ENCODE peak calls at places on chromosomes 1 and 21, in six cellular contexts. V is effector memory CD4-positive, alpha-beta T cell; Y is left ventricle myocardium inferior; P is SJSA1; T is MM.1S; H is GM23338. I is an unnamed sample.
A peak's percentile ranks its signal among the peaks of the same experiment; 100 is the strongest.

GRCh38 chr1:29326123-29326522 is 89.8 kb downstream of the PTPRU start:
- DNase-seq in H (no peak), T (no peak), P (no peak), Y (no peak), V (no peak), I (peak; percentile 23)

GRCh38 chr1:188709146-188709545 is 1768.5 kb downstream of the BRINP3 start:
- DNase-seq in Y (no peak), T (no peak), P (no peak), V (no peak), H (no peak), I (peak; percentile 22)

GRCh38 chr1:112533029-112533428 is 24.3 kb downstream of the WNT2B start:
- DNase-seq in P (no peak), V (no peak), H (peak; percentile 19), T (no peak), Y (no peak), I (peak; percentile 47)

GRCh38 chr1:230218667-230219066 is 151.6 kb downstream of the GALNT2 start:
- DNase-seq in V (no peak), Y (no peak), H (no peak), T (no peak), P (no peak), I (no peak)

GRCh38 chr1:240967070-240967724 is 355.2 kb upstream of the GREM2 start:
- DNase-seq in Y (no peak), T (no peak), P (no peak), V (no peak), H (peak; percentile 72), I (no peak)

GRCh38 chr1:180269848-180270766 is 40.0 kb downstream of the LHX4 start:
- DNase-seq in P (peak; percentile 38), Y (no peak), V (no peak), T (peak; percentile 24), H (peak; percentile 85), I (peak; percentile 54)

GRCh38 chr1:52503706-52504105 is 49.2 kb downstream of the TUT4 start:
- DNase-seq in V (no peak), Y (no peak), P (no peak), H (no peak), T (no peak), I (peak; percentile 37)

GRCh38 chr1:230797376-230798186 is 50.4 kb downstream of the CAPN9 start:
- DNase-seq in Y (peak; percentile 41), P (peak; percentile 72), H (peak; percentile 86), V (no peak), T (peak; percentile 30), I (peak; percentile 90)

GRCh38 chr1:28354121-28354520 is 15.4 kb upstream of the PHACTR4 start:
- DNase-seq in V (no peak), P (no peak), H (no peak), Y (no peak), T (no peak), I (peak; percentile 72)

GRCh38 chr1:227317541-227318002 is 720 bp downstream of the CDC42BPA start:
- DNase-seq in H (peak; percentile 82), T (peak; percentile 47), Y (peak; percentile 29), V (no peak), P (peak; percentile 67), I (peak; percentile 92)

GRCh38 chr21:31354122-31354521 is 10.1 kb upstream of the TIAM1 start:
- DNase-seq in T (no peak), Y (no peak), H (peak; percentile 22), P (no peak), V (no peak), I (no peak)

GRCh38 chr1:24643362-24644346 is 552 bp downstream of the SRRM1 start:
- DNase-seq in Y (no peak), V (no peak), H (peak; percentile 56), T (peak; percentile 30), P (no peak), I (peak; percentile 79)

GRCh38 chr1:75673399-75673798 is 51.1 kb upstream of the ACADM start:
- DNase-seq in H (no peak), T (no peak), P (no peak), V (no peak), Y (no peak), I (no peak)

GRCh38 chr1:203742446-203742845 is 22.5 kb upstream of the LAX1 start:
- DNase-seq in T (no peak), Y (no peak), V (no peak), H (no peak), P (no peak), I (no peak)

GRCh38 chr1:232884262-232884661 is 66.1 kb upstream of the NTPCR start:
- DNase-seq in V (no peak), T (no peak), Y (no peak), P (no peak), H (no peak), I (no peak)

GRCh38 chr1:33459766-33460543 is 12.5 kb upstream of the ZSCAN20 start:
- DNase-seq in H (no peak), T (no peak), P (no peak), Y (no peak), V (no peak), I (peak; percentile 68)

GRCh38 chr1:36760081-36760480 is 274.2 kb downstream of the GRIK3 start:
- DNase-seq in T (no peak), P (no peak), H (no peak), V (no peak), Y (no peak), I (no peak)

GRCh38 chr1:245606157-245606725 is 451.5 kb downstream of the KIF26B start:
- DNase-seq in V (no peak), Y (no peak), H (no peak), P (no peak), T (no peak), I (no peak)

GRCh38 chr1:20732588-20733360 is at the start of gene SH2D5:
- DNase-seq in H (peak; percentile 90), Y (peak; percentile 36), V (peak; percentile 59), T (peak; percentile 88), P (peak; percentile 94), I (peak; percentile 99)

GRCh38 chr1:20739225-20739624 is 6.7 kb upstream of the SH2D5 start:
- DNase-seq in H (no peak), T (no peak), Y (no peak), P (no peak), V (no peak), I (peak; percentile 96)

GRCh38 chr1:20733361-20733975 is 965 bp upstream of the SH2D5 start:
- DNase-seq in H (no peak), P (peak; percentile 39), V (no peak), T (no peak), Y (no peak), I (no peak)

GRCh38 chr1:20732071-20732587 is 374 bp downstream of the SH2D5 start:
- DNase-seq in H (peak; percentile 92), Y (peak; percentile 52), P (peak; percentile 72), T (peak; percentile 25), V (peak; percentile 37), I (peak; percentile 98)

DNA sequence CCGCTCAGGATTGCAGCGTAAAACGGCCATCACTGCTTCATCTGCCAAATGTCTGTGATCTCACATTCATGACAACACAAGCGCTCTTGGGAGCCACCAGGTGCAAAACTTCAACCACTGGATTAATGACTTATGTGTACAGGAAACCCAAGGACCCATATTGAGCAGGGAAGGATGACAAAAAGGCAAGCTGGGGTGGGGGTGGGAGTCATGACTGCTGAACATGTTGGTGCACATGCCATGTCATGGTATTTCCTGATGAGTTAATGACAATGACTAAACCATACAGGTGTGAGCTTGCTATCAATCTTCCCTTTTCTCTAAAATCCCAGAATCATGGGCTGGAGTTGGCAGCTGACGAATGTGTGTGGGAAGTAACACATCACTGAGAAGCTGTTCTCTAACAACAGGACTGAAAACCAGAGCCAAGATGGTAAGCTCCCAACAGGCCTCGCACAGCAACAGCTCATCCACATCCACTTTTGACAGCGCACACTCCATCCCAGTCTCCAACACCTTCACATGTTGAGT is 3.1 kb upstream of the SH2D5 start:
- DNase-seq in T (no peak), H (no peak), P (no peak), Y (no peak), V (no peak), I (peak; percentile 36)
- H3K4me1 ChIP-seq in T (peaks cover 11% of the 10 kb centered on the region), H (peaks cover 17% of the 10 kb centered on the region), P (peaks cover 48% of the 10 kb centered on the region), Y (peaks cover 39% of the 10 kb centered on the region), V (peaks cover 18% of the 10 kb centered on the region), I (peaks cover 37% of the 10 kb centered on the region)

GRCh38 chr1:167502719-167503452 is 15.4 kb downstream of the CD247 start:
- DNase-seq in P (no peak), H (peak; percentile 21), V (no peak), T (no peak), Y (no peak), I (no peak)
- H3K4me1 ChIP-seq in P (no peaks in the 10 kb centered on the region), H (peaks cover 15% of the 10 kb centered on the region), V (peaks cover 81% of the 10 kb centered on the region), T (peaks cover 22% of the 10 kb centered on the region), Y (no peaks in the 10 kb centered on the region), I (no peaks in the 10 kb centered on the region)

GRCh38 chr1:156694563-156694962 is 10.8 kb downstream of the CRABP2 start:
- DNase-seq in Y (no peak), V (no peak), H (peak; percentile 61), P (no peak), T (no peak), I (peak; percentile 64)
- H3K4me1 ChIP-seq in Y (peaks cover 15% of the 10 kb centered on the region), V (peaks cover 11% of the 10 kb centered on the region), H (peaks cover 50% of the 10 kb centered on the region), P (peaks cover 17% of the 10 kb centered on the region), T (no peaks in the 10 kb centered on the region), I (peaks cover 17% of the 10 kb centered on the region)

GRCh38 chr21:37474342-37474741 is 107.8 kb downstream of the DYRK1A start:
- DNase-seq in P (no peak), T (no peak), V (no peak), H (no peak), Y (no peak), I (no peak)

GRCh38 chr21:37469441-37469840 is 102.9 kb downstream of the DYRK1A start:
- DNase-seq in T (no peak), Y (no peak), H (no peak), P (no peak), V (no peak), I (no peak)

GRCh38 chr21:37472581-37472980 is 106.0 kb downstream of the DYRK1A start:
- DNase-seq in P (no peak), V (no peak), T (no peak), Y (no peak), H (no peak), I (no peak)

GRCh38 chr21:37478821-37479220 is 112.2 kb downstream of the DYRK1A start:
- DNase-seq in Y (no peak), P (no peak), V (no peak), T (no peak), H (no peak), I (no peak)

GRCh38 chr21:37475186-37475868 is 108.8 kb downstream of the DYRK1A start:
- DNase-seq in Y (no peak), H (no peak), T (no peak), P (no peak), V (no peak), I (no peak)
- H3K4me1 ChIP-seq in Y (peaks cover 90% of the 10 kb centered on the region), H (peaks cover 21% of the 10 kb centered on the region), T (no peaks in the 10 kb centered on the region), P (no peaks in the 10 kb centered on the region), V (peaks cover 7% of the 10 kb centered on the region), I (no peaks in the 10 kb centered on the region)

GRCh38 chr21:38869946-38870345 is 64.2 kb downstream of the ETS2 start:
- DNase-seq in T (no peak), V (no peak), Y (no peak), P (no peak), H (no peak), I (no peak)
- H3K4me1 ChIP-seq in T (no peaks in the 10 kb centered on the region), V (no peaks in the 10 kb centered on the region), Y (no peaks in the 10 kb centered on the region), P (no peaks in the 10 kb centered on the region), H (peaks cover 8% of the 10 kb centered on the region), I (no peaks in the 10 kb centered on the region)

GRCh38 chr1:99696616-99697015 is 50.7 kb downstream of the PALMD start:
- DNase-seq in T (no peak), H (no peak), V (no peak), P (no peak), Y (no peak), I (no peak)

GRCh38 chr1:99702221-99702620 is 56.3 kb downstream of the PALMD start:
- DNase-seq in P (no peak), V (no peak), T (no peak), Y (no peak), H (no peak), I (no peak)

GRCh38 chr1:99700020-99700419 is 54.1 kb downstream of the PALMD start:
- DNase-seq in T (no peak), H (no peak), P (no peak), V (no peak), Y (no peak), I (no peak)

GRCh38 chr1:99697570-99697969 is 51.7 kb downstream of the PALMD start:
- DNase-seq in Y (no peak), T (no peak), V (no peak), P (no peak), H (no peak), I (no peak)
- H3K4me1 ChIP-seq in Y (peaks cover 3% of the 10 kb centered on the region), T (no peaks in the 10 kb centered on the region), V (no peaks in the 10 kb centered on the region), P (no peaks in the 10 kb centered on the region), H (no peaks in the 10 kb centered on the region), I (no peaks in the 10 kb centered on the region)